ENCODE peak calls at places on chromosomes 11 and 22, in ten cellular contexts. One of them, this sample, is unnamed.

GRCh38 chr11:116723511-116723910 is 49.3 kb downstream of the BUD13 start:
- DNase-seq in hypothalamus: no peak
- DNase-seq in CD8-positive, alpha-beta T cell: no peak
- DNase-seq in dorsolateral prefrontal cortex: no peak
- DNase-seq in DMS 273 treated with DMSO at 0.1 percent for 48 hours: no peak
- DNase-seq in stromal cell of bone marrow: no peak
- DNase-seq in CD4-positive, CD25-positive, alpha-beta regulatory T cell: no peak
- DNase-seq in stimulated activated CD4-positive, alpha-beta T cell treated with anti-CD3 and anti-CD28 coated beads, Interleukin-4, amount 100 ng/mL, for 48 hours: no peak
- DNase-seq in activated CD8-positive, alpha-beta memory T cell treated with anti-CD3 and anti-CD28 coated beads for 4 hours: no peak
- DNase-seq in fibroblast of lung: no peak
- DNase-seq in this sample: no peak

GRCh38 chr11:88420165-88420781 is 82.7 kb upstream of the CTSC start:
- DNase-seq in CD4-positive, CD25-positive, alpha-beta regulatory T cell: no peak
- DNase-seq in CD8-positive, alpha-beta T cell: no peak
- DNase-seq in stromal cell of bone marrow: peak
- DNase-seq in dorsolateral prefrontal cortex: no peak
- DNase-seq in fibroblast of lung: peak
- DNase-seq in activated CD8-positive, alpha-beta memory T cell treated with anti-CD3 and anti-CD28 coated beads for 4 hours: no peak
- DNase-seq in stimulated activated CD4-positive, alpha-beta T cell treated with anti-CD3 and anti-CD28 coated beads, Interleukin-4, amount 100 ng/mL, for 48 hours: no peak
- DNase-seq in hypothalamus: no peak
- DNase-seq in DMS 273 treated with DMSO at 0.1 percent for 48 hours: no peak
- DNase-seq in this sample: no peak

GRCh38 chr11:64769283-64769682 is 9.1 kb downstream of the SF1 start:
- DNase-seq in CD4-positive, CD25-positive, alpha-beta regulatory T cell: no peak
- DNase-seq in dorsolateral prefrontal cortex: no peak
- DNase-seq in stimulated activated CD4-positive, alpha-beta T cell treated with anti-CD3 and anti-CD28 coated beads, Interleukin-4, amount 100 ng/mL, for 48 hours: no peak
- DNase-seq in fibroblast of lung: no peak
- DNase-seq in activated CD8-positive, alpha-beta memory T cell treated with anti-CD3 and anti-CD28 coated beads for 4 hours: no peak
- DNase-seq in stromal cell of bone marrow: no peak
- DNase-seq in CD8-positive, alpha-beta T cell: no peak
- DNase-seq in DMS 273 treated with DMSO at 0.1 percent for 48 hours: no peak
- DNase-seq in hypothalamus: no peak
- DNase-seq in this sample: no peak

GRCh38 chr11:95119361-95120060 is 29.9 kb downstream of the ENDOD1 start:
- DNase-seq in stimulated activated CD4-positive, alpha-beta T cell treated with anti-CD3 and anti-CD28 coated beads, Interleukin-4, amount 100 ng/mL, for 48 hours: no peak
- DNase-seq in CD8-positive, alpha-beta T cell: no peak
- DNase-seq in hypothalamus: no peak
- DNase-seq in stromal cell of bone marrow: no peak
- DNase-seq in DMS 273 treated with DMSO at 0.1 percent for 48 hours: no peak
- DNase-seq in activated CD8-positive, alpha-beta memory T cell treated with anti-CD3 and anti-CD28 coated beads for 4 hours: no peak
- DNase-seq in dorsolateral prefrontal cortex: no peak
- DNase-seq in CD4-positive, CD25-positive, alpha-beta regulatory T cell: no peak
- DNase-seq in fibroblast of lung: no peak
- DNase-seq in this sample: no peak

GRCh38 chr11:25057861-25058260 is 561.0 kb downstream of the LUZP2 start:
- DNase-seq in dorsolateral prefrontal cortex: no peak
- DNase-seq in stimulated activated CD4-positive, alpha-beta T cell treated with anti-CD3 and anti-CD28 coated beads, Interleukin-4, amount 100 ng/mL, for 48 hours: no peak
- DNase-seq in stromal cell of bone marrow: no peak
- DNase-seq in hypothalamus: no peak
- DNase-seq in CD8-positive, alpha-beta T cell: no peak
- DNase-seq in DMS 273 treated with DMSO at 0.1 percent for 48 hours: no peak
- DNase-seq in activated CD8-positive, alpha-beta memory T cell treated with anti-CD3 and anti-CD28 coated beads for 4 hours: no peak
- DNase-seq in fibroblast of lung: no peak
- DNase-seq in CD4-positive, CD25-positive, alpha-beta regulatory T cell: no peak
- DNase-seq in this sample: no peak

GRCh38 chr11:110763249-110764011 is 51.2 kb upstream of the ARHGAP20 start:
- DNase-seq in CD4-positive, CD25-positive, alpha-beta regulatory T cell: no peak
- DNase-seq in stromal cell of bone marrow: peak
- DNase-seq in activated CD8-positive, alpha-beta memory T cell treated with anti-CD3 and anti-CD28 coated beads for 4 hours: no peak
- DNase-seq in hypothalamus: no peak
- DNase-seq in stimulated activated CD4-positive, alpha-beta T cell treated with anti-CD3 and anti-CD28 coated beads, Interleukin-4, amount 100 ng/mL, for 48 hours: no peak
- DNase-seq in DMS 273 treated with DMSO at 0.1 percent for 48 hours: no peak
- DNase-seq in CD8-positive, alpha-beta T cell: no peak
- DNase-seq in fibroblast of lung: peak
- DNase-seq in dorsolateral prefrontal cortex: no peak
- DNase-seq in this sample: no peak

GRCh38 chr11:11982461-11982860 is 26.0 kb downstream of the DKK3 start:
- DNase-seq in fibroblast of lung: no peak
- DNase-seq in stimulated activated CD4-positive, alpha-beta T cell treated with anti-CD3 and anti-CD28 coated beads, Interleukin-4, amount 100 ng/mL, for 48 hours: no peak
- DNase-seq in hypothalamus: no peak
- DNase-seq in activated CD8-positive, alpha-beta memory T cell treated with anti-CD3 and anti-CD28 coated beads for 4 hours: no peak
- DNase-seq in CD8-positive, alpha-beta T cell: no peak
- DNase-seq in DMS 273 treated with DMSO at 0.1 percent for 48 hours: no peak
- DNase-seq in dorsolateral prefrontal cortex: no peak
- DNase-seq in CD4-positive, CD25-positive, alpha-beta regulatory T cell: no peak
- DNase-seq in stromal cell of bone marrow: no peak
- DNase-seq in this sample: no peak

GRCh38 chr22:37739000-37739399 is 42.2 kb downstream of the TRIOBP start:
- DNase-seq in DMS 273 treated with DMSO at 0.1 percent for 48 hours: no peak
- DNase-seq in CD4-positive, CD25-positive, alpha-beta regulatory T cell: no peak
- DNase-seq in dorsolateral prefrontal cortex: no peak
- DNase-seq in stimulated activated CD4-positive, alpha-beta T cell treated with anti-CD3 and anti-CD28 coated beads, Interleukin-4, amount 100 ng/mL, for 48 hours: no peak
- DNase-seq in CD8-positive, alpha-beta T cell: no peak
- DNase-seq in hypothalamus: no peak
- DNase-seq in activated CD8-positive, alpha-beta memory T cell treated with anti-CD3 and anti-CD28 coated beads for 4 hours: no peak
- DNase-seq in stromal cell of bone marrow: peak
- DNase-seq in fibroblast of lung: peak
- DNase-seq in this sample: no peak

GRCh38 chr11:115363426-115363825 is 140.8 kb downstream of the CADM1 start:
- DNase-seq in hypothalamus: no peak
- DNase-seq in DMS 273 treated with DMSO at 0.1 percent for 48 hours: no peak
- DNase-seq in CD4-positive, CD25-positive, alpha-beta regulatory T cell: no peak
- DNase-seq in stimulated activated CD4-positive, alpha-beta T cell treated with anti-CD3 and anti-CD28 coated beads, Interleukin-4, amount 100 ng/mL, for 48 hours: no peak
- DNase-seq in CD8-positive, alpha-beta T cell: no peak
- DNase-seq in activated CD8-positive, alpha-beta memory T cell treated with anti-CD3 and anti-CD28 coated beads for 4 hours: no peak
- DNase-seq in stromal cell of bone marrow: no peak
- DNase-seq in fibroblast of lung: no peak
- DNase-seq in dorsolateral prefrontal cortex: no peak
- DNase-seq in this sample: no peak

GRCh38 chr22:19127329-19128008 is 3.6 kb upstream of the TSSK2 start:
- DNase-seq in activated CD8-positive, alpha-beta memory T cell treated with anti-CD3 and anti-CD28 coated beads for 4 hours: no peak
- DNase-seq in CD8-positive, alpha-beta T cell: no peak
- DNase-seq in dorsolateral prefrontal cortex: no peak
- DNase-seq in CD4-positive, CD25-positive, alpha-beta regulatory T cell: no peak
- DNase-seq in stromal cell of bone marrow: no peak
- DNase-seq in fibroblast of lung: no peak
- DNase-seq in DMS 273 treated with DMSO at 0.1 percent for 48 hours: no peak
- DNase-seq in hypothalamus: no peak
- DNase-seq in stimulated activated CD4-positive, alpha-beta T cell treated with anti-CD3 and anti-CD28 coated beads, Interleukin-4, amount 100 ng/mL, for 48 hours: no peak
- DNase-seq in this sample: no peak

GRCh38 chr11:85826096-85826855 is 15.3 kb upstream of the SYTL2 start:
- DNase-seq in stimulated activated CD4-positive, alpha-beta T cell treated with anti-CD3 and anti-CD28 coated beads, Interleukin-4, amount 100 ng/mL, for 48 hours: no peak
- DNase-seq in DMS 273 treated with DMSO at 0.1 percent for 48 hours: no peak
- DNase-seq in hypothalamus: no peak
- DNase-seq in activated CD8-positive, alpha-beta memory T cell treated with anti-CD3 and anti-CD28 coated beads for 4 hours: no peak
- DNase-seq in CD8-positive, alpha-beta T cell: peak
- DNase-seq in stromal cell of bone marrow: peak
- DNase-seq in dorsolateral prefrontal cortex: peak
- DNase-seq in CD4-positive, CD25-positive, alpha-beta regulatory T cell: peak
- DNase-seq in fibroblast of lung: peak
- DNase-seq in this sample: peak

GRCh38 chr11:134207538-134208239 is 16.1 kb downstream of the NCAPD3 start:
- DNase-seq in DMS 273 treated with DMSO at 0.1 percent for 48 hours: no peak
- DNase-seq in stimulated activated CD4-positive, alpha-beta T cell treated with anti-CD3 and anti-CD28 coated beads, Interleukin-4, amount 100 ng/mL, for 48 hours: peak
- DNase-seq in stromal cell of bone marrow: no peak
- DNase-seq in fibroblast of lung: no peak
- DNase-seq in activated CD8-positive, alpha-beta memory T cell treated with anti-CD3 and anti-CD28 coated beads for 4 hours: peak
- DNase-seq in hypothalamus: no peak
- DNase-seq in dorsolateral prefrontal cortex: no peak
- DNase-seq in CD4-positive, CD25-positive, alpha-beta regulatory T cell: peak
- DNase-seq in CD8-positive, alpha-beta T cell: peak
- DNase-seq in this sample: peak

GRCh38 chr22:22462813-22463567 is 45.6 kb downstream of the ZNF280B start:
- DNase-seq in dorsolateral prefrontal cortex: no peak
- DNase-seq in DMS 273 treated with DMSO at 0.1 percent for 48 hours: no peak
- DNase-seq in activated CD8-positive, alpha-beta memory T cell treated with anti-CD3 and anti-CD28 coated beads for 4 hours: no peak
- DNase-seq in CD4-positive, CD25-positive, alpha-beta regulatory T cell: no peak
- DNase-seq in hypothalamus: no peak
- DNase-seq in fibroblast of lung: no peak
- DNase-seq in stimulated activated CD4-positive, alpha-beta T cell treated with anti-CD3 and anti-CD28 coated beads, Interleukin-4, amount 100 ng/mL, for 48 hours: no peak
- DNase-seq in CD8-positive, alpha-beta T cell: no peak
- DNase-seq in stromal cell of bone marrow: no peak
- DNase-seq in this sample: peak

GRCh38 chr11:68904458-68904847 is 762 bp downstream of the IGHMBP2 start:
- DNase-seq in CD4-positive, CD25-positive, alpha-beta regulatory T cell: no peak
- DNase-seq in activated CD8-positive, alpha-beta memory T cell treated with anti-CD3 and anti-CD28 coated beads for 4 hours: no peak
- DNase-seq in DMS 273 treated with DMSO at 0.1 percent for 48 hours: no peak
- DNase-seq in dorsolateral prefrontal cortex: no peak
- DNase-seq in fibroblast of lung: no peak
- DNase-seq in stromal cell of bone marrow: no peak
- DNase-seq in stimulated activated CD4-positive, alpha-beta T cell treated with anti-CD3 and anti-CD28 coated beads, Interleukin-4, amount 100 ng/mL, for 48 hours: no peak
- DNase-seq in CD8-positive, alpha-beta T cell: no peak
- DNase-seq in hypothalamus: no peak
- DNase-seq in this sample: no peak

GRCh38 chr11:375065-376025 is 6.0 kb downstream of the B4GALNT4 start:
- DNase-seq in stromal cell of bone marrow: no peak
- DNase-seq in dorsolateral prefrontal cortex: no peak
- DNase-seq in CD4-positive, CD25-positive, alpha-beta regulatory T cell: no peak
- DNase-seq in hypothalamus: no peak
- DNase-seq in activated CD8-positive, alpha-beta memory T cell treated with anti-CD3 and anti-CD28 coated beads for 4 hours: no peak
- DNase-seq in fibroblast of lung: no peak
- DNase-seq in stimulated activated CD4-positive, alpha-beta T cell treated with anti-CD3 and anti-CD28 coated beads, Interleukin-4, amount 100 ng/mL, for 48 hours: no peak
- DNase-seq in CD8-positive, alpha-beta T cell: no peak
- DNase-seq in DMS 273 treated with DMSO at 0.1 percent for 48 hours: no peak
- DNase-seq in this sample: no peak

GRCh38 chr11:66951927-66952337 is 6.3 kb downstream of the PC start:
- DNase-seq in DMS 273 treated with DMSO at 0.1 percent for 48 hours: peak
- DNase-seq in fibroblast of lung: no peak
- DNase-seq in stimulated activated CD4-positive, alpha-beta T cell treated with anti-CD3 and anti-CD28 coated beads, Interleukin-4, amount 100 ng/mL, for 48 hours: no peak
- DNase-seq in dorsolateral prefrontal cortex: no peak
- DNase-seq in hypothalamus: no peak
- DNase-seq in CD8-positive, alpha-beta T cell: no peak
- DNase-seq in CD4-positive, CD25-positive, alpha-beta regulatory T cell: no peak
- DNase-seq in activated CD8-positive, alpha-beta memory T cell treated with anti-CD3 and anti-CD28 coated beads for 4 hours: no peak
- DNase-seq in stromal cell of bone marrow: no peak
- DNase-seq in this sample: no peak

GRCh38 chr22:50260434-50260800 is 1.1 kb downstream of the MAPK12 start:
- DNase-seq in stromal cell of bone marrow: no peak
- DNase-seq in dorsolateral prefrontal cortex: no peak
- DNase-seq in stimulated activated CD4-positive, alpha-beta T cell treated with anti-CD3 and anti-CD28 coated beads, Interleukin-4, amount 100 ng/mL, for 48 hours: no peak
- DNase-seq in activated CD8-positive, alpha-beta memory T cell treated with anti-CD3 and anti-CD28 coated beads for 4 hours: no peak
- DNase-seq in hypothalamus: no peak
- DNase-seq in CD4-positive, CD25-positive, alpha-beta regulatory T cell: no peak
- DNase-seq in fibroblast of lung: peak
- DNase-seq in DMS 273 treated with DMSO at 0.1 percent for 48 hours: no peak
- DNase-seq in CD8-positive, alpha-beta T cell: no peak
- DNase-seq in this sample: peak

GRCh38 chr22:17724241-17724640 is 50.0 kb downstream of the BID start:
- DNase-seq in stromal cell of bone marrow: no peak
- DNase-seq in fibroblast of lung: peak
- DNase-seq in CD4-positive, CD25-positive, alpha-beta regulatory T cell: no peak
- DNase-seq in stimulated activated CD4-positive, alpha-beta T cell treated with anti-CD3 and anti-CD28 coated beads, Interleukin-4, amount 100 ng/mL, for 48 hours: no peak
- DNase-seq in DMS 273 treated with DMSO at 0.1 percent for 48 hours: no peak
- DNase-seq in dorsolateral prefrontal cortex: no peak
- DNase-seq in activated CD8-positive, alpha-beta memory T cell treated with anti-CD3 and anti-CD28 coated beads for 4 hours: no peak
- DNase-seq in CD8-positive, alpha-beta T cell: no peak
- DNase-seq in hypothalamus: no peak
- DNase-seq in this sample: no peak

GRCh38 chr22:42066133-42066761 is 4.4 kb downstream of the NAGA start:
- DNase-seq in activated CD8-positive, alpha-beta memory T cell treated with anti-CD3 and anti-CD28 coated beads for 4 hours: no peak
- DNase-seq in dorsolateral prefrontal cortex: no peak
- DNase-seq in CD8-positive, alpha-beta T cell: no peak
- DNase-seq in CD4-positive, CD25-positive, alpha-beta regulatory T cell: no peak
- DNase-seq in stromal cell of bone marrow: no peak
- DNase-seq in hypothalamus: no peak
- DNase-seq in fibroblast of lung: no peak
- DNase-seq in stimulated activated CD4-positive, alpha-beta T cell treated with anti-CD3 and anti-CD28 coated beads, Interleukin-4, amount 100 ng/mL, for 48 hours: no peak
- DNase-seq in DMS 273 treated with DMSO at 0.1 percent for 48 hours: no peak
- DNase-seq in this sample: no peak